ENCODE peak calls at places on chromosomes 7 and 10, in four cellular contexts. One of them, this sample, is unnamed.
A peak's percentile ranks its signal among the peaks of the same experiment; 100 is the strongest.

GRCh38 chr10:77111611-77112550 is 525.7 kb downstream of the KCNMA1 start:
- DNase-seq in transverse colon: no peak
- DNase-seq in esophagus squamous epithelium: no peak
- DNase-seq in uterus: no peak
- DNase-seq in this sample: no peak

GRCh38 chr10:69721690-69722310 is 79.9 kb upstream of the COL13A1 start:
- DNase-seq in transverse colon: no peak
- DNase-seq in uterus: no peak
- DNase-seq in esophagus squamous epithelium: no peak
- DNase-seq in this sample: no peak

GRCh38 chr10:62992145-62992721 is 140.9 kb upstream of the NRBF2 start:
- DNase-seq in transverse colon: no peak
- DNase-seq in esophagus squamous epithelium: no peak
- DNase-seq in uterus: no peak
- DNase-seq in this sample: no peak

GRCh38 chr7:121083138-121083789 is 94.8 kb downstream of the CPED1 start:
- DNase-seq in transverse colon: no peak
- DNase-seq in uterus: no peak
- DNase-seq in esophagus squamous epithelium: no peak
- DNase-seq in this sample: no peak

GRCh38 chr7:65373608-65374351 is at the start of gene ZNF92:
- DNase-seq in uterus: peak; percentile 93
- DNase-seq in transverse colon: peak; percentile 98
- DNase-seq in esophagus squamous epithelium: peak; percentile 87
- DNase-seq in this sample: peak; percentile 95

GRCh38 chr10:35937538-35937937 is 295.4 kb upstream of the FZD8 start:
- DNase-seq in esophagus squamous epithelium: no peak
- DNase-seq in transverse colon: no peak
- DNase-seq in uterus: no peak
- DNase-seq in this sample: no peak

GRCh38 chr7:46739378-46740234 is 818.5 kb upstream of the IGFBP3 start:
- DNase-seq in esophagus squamous epithelium: no peak
- DNase-seq in uterus: no peak
- DNase-seq in transverse colon: no peak
- DNase-seq in this sample: no peak

GRCh38 chr7:46754135-46754730 is 827.7 kb downstream of the TNS3 start:
- DNase-seq in uterus: no peak
- DNase-seq in esophagus squamous epithelium: no peak
- DNase-seq in transverse colon: no peak
- DNase-seq in this sample: no peak

GRCh38 chr10:89875557-89875956 is 174.2 kb downstream of the KIF20B start:
- DNase-seq in uterus: no peak
- DNase-seq in esophagus squamous epithelium: no peak
- DNase-seq in transverse colon: no peak
- DNase-seq in this sample: no peak

GRCh38 chr10:116737582-116738358 is 4.6 kb downstream of the HSPA12A start:
- DNase-seq in transverse colon: no peak
- DNase-seq in esophagus squamous epithelium: no peak
- DNase-seq in uterus: no peak
- DNase-seq in this sample: no peak

GRCh38 chr10:127649642-127650041 is 87.3 kb upstream of the FOXI2 start:
- DNase-seq in transverse colon: no peak
- DNase-seq in uterus: no peak
- DNase-seq in esophagus squamous epithelium: no peak
- DNase-seq in this sample: no peak

GRCh38 chr10:117274509-117274908 is 33.6 kb downstream of the SLC18A2 start:
- DNase-seq in esophagus squamous epithelium: no peak
- DNase-seq in transverse colon: no peak
- DNase-seq in uterus: no peak
- DNase-seq in this sample: no peak

GRCh38 chr10:79179404-79180309 is 110.9 kb downstream of the ZMIZ1 start:
- DNase-seq in esophagus squamous epithelium: no peak
- DNase-seq in uterus: no peak
- DNase-seq in transverse colon: no peak
- DNase-seq in this sample: no peak

GRCh38 chr7:93194368-93194767 is 31.9 kb downstream of the HEPACAM2 start:
- DNase-seq in uterus: no peak
- DNase-seq in transverse colon: no peak
- DNase-seq in esophagus squamous epithelium: no peak
- DNase-seq in this sample: no peak

GRCh38 chr10:24622781-24623301 is 100.8 kb downstream of the ARHGAP21 start:
- DNase-seq in transverse colon: no peak
- DNase-seq in esophagus squamous epithelium: no peak
- DNase-seq in uterus: no peak
- DNase-seq in this sample: no peak

GRCh38 chr7:37495574-37496184 is 47.0 kb upstream of the ELMO1 start:
- DNase-seq in esophagus squamous epithelium: no peak
- DNase-seq in uterus: no peak
- DNase-seq in transverse colon: no peak
- DNase-seq in this sample: peak; percentile 53

GRCh38 chr7:116577320-116577871 is 52.6 kb downstream of the CAV1 start:
- DNase-seq in esophagus squamous epithelium: no peak
- DNase-seq in transverse colon: no peak
- DNase-seq in uterus: no peak
- DNase-seq in this sample: no peak

GRCh38 chr7:134515569-134516468 is 11.5 kb upstream of the AKR1B10 start:
- DNase-seq in uterus: no peak
- DNase-seq in transverse colon: no peak
- DNase-seq in esophagus squamous epithelium: no peak
- DNase-seq in this sample: no peak

GRCh38 chr10:132113206-132113605 is 47.5 kb downstream of the JAKMIP3 start:
- DNase-seq in uterus: peak; percentile 2
- DNase-seq in transverse colon: no peak
- DNase-seq in esophagus squamous epithelium: no peak
- DNase-seq in this sample: no peak

GRCh38 chr10:96890580-96890979 is 58.5 kb downstream of the LCOR start:
- DNase-seq in transverse colon: no peak
- DNase-seq in esophagus squamous epithelium: no peak
- DNase-seq in uterus: no peak
- DNase-seq in this sample: no peak

GRCh38 chr7:4042402-4042801 is 639.7 kb upstream of the FOXK1 start:
- DNase-seq in uterus: no peak
- DNase-seq in esophagus squamous epithelium: no peak
- DNase-seq in transverse colon: no peak
- DNase-seq in this sample: no peak

GRCh38 chr10:134743-135600 is at the start of gene ZMYND11:
- DNase-seq in transverse colon: peak; percentile 68
- DNase-seq in esophagus squamous epithelium: no peak
- DNase-seq in uterus: peak; percentile 73
- DNase-seq in this sample: peak; percentile 41

GRCh38 chr7:21135437-21135836 is 292.4 kb upstream of the SP4 start:
- DNase-seq in transverse colon: no peak
- DNase-seq in uterus: no peak
- DNase-seq in esophagus squamous epithelium: no peak
- DNase-seq in this sample: no peak

GRCh38 chr7:83509255-83510021 is 139.5 kb downstream of the SEMA3E start:
- DNase-seq in transverse colon: no peak
- DNase-seq in uterus: no peak
- DNase-seq in esophagus squamous epithelium: no peak
- DNase-seq in this sample: no peak

GRCh38 chr7:100427762-100428198 is 723 bp downstream of the ZCWPW1 start:
- DNase-seq in transverse colon: no peak
- DNase-seq in uterus: no peak
- DNase-seq in esophagus squamous epithelium: no peak
- DNase-seq in this sample: no peak

GRCh38 chr10:22259280-22259679 is 41.5 kb upstream of the EBLN1 start:
- DNase-seq in uterus: no peak
- DNase-seq in transverse colon: no peak
- DNase-seq in esophagus squamous epithelium: no peak
- DNase-seq in this sample: no peak

GRCh38 chr7:66261941-66262340 is 56.8 kb downstream of the TPST1 start:
- DNase-seq in uterus: no peak
- DNase-seq in esophagus squamous epithelium: no peak
- DNase-seq in transverse colon: no peak
- DNase-seq in this sample: no peak

GRCh38 chr10:33422779-33423520 is 88.5 kb upstream of the NRP1 start:
- DNase-seq in esophagus squamous epithelium: no peak
- DNase-seq in uterus: peak; percentile 62
- DNase-seq in transverse colon: no peak
- DNase-seq in this sample: peak; percentile 42

GRCh38 chr7:2843711-2844152 is 376 bp downstream of the GNA12 start:
- DNase-seq in esophagus squamous epithelium: no peak
- DNase-seq in transverse colon: peak; percentile 48
- DNase-seq in uterus: peak; percentile 48
- DNase-seq in this sample: no peak

DNA sequence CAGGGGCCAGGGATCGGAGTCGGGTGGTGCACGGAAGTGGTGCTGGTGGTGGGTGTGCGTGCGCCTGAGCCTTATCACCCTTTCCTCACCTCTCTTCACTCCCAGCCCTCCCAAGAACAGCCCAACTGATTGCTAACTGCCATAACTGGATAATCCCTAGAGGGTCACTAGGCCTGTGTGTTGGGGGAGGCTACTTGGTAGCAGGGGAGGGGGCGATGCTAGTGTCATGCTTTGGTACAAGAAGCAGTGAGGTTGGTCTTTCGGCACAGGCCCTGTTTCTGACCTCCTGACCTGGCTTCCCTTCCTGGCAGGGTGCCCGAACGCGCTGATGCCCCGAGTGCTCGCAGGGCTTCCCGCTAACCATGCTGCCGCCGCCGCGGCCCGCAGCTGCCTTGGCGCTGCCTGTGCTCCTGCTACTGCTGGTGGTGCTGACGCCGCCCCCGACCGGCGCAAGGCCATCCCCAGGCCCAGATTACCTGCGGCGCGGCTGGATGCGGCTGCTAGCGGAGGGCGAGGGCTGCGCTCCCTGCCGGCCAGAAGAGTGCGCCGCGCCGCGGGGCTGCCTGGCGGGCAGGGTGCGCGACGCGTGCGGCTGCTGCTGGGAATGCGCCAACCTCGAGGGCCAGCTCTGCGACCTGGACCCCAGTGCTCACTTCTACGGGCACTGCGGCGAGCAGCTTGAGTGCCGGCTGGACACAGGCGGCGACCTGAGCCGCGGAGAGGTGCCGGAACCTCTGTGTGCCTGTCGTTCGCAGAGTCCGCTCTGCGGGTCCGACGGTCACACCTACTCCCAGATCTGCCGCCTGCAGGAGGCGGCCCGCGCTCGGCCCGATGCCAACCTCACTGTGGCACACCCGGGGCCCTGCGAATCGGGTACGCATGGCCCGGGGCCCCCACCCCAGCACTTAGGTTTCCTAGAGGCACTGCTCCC is 707 bp downstream of the KAZALD1 start:
- DNase-seq in uterus: peak; percentile 44
- DNase-seq in transverse colon: peak; percentile 71
- DNase-seq in esophagus squamous epithelium: no peak
- DNase-seq in this sample: no peak
- TF ChIP-seq POLR2A in uterus: peak; percentile 31
- TF ChIP-seq POLR2A in transverse colon: peak; percentile 61
- TF ChIP-seq POLR2A in esophagus squamous epithelium: no peak
- TF ChIP-seq POLR2A in this sample: no peak

GRCh38 chr10:114413398-114413797 is 9.1 kb upstream of the AFAP1L2 start:
- DNase-seq in transverse colon: no peak
- DNase-seq in uterus: no peak
- DNase-seq in esophagus squamous epithelium: no peak
- DNase-seq in this sample: no peak
- H3K27ac ChIP-seq in transverse colon: no peak overlapping the region
- H3K27ac ChIP-seq in uterus: no peak overlapping the region
- H3K27ac ChIP-seq in esophagus squamous epithelium: peak overlapping the region; percentile 17
- H3K27ac ChIP-seq in this sample: no peak overlapping the region

DNA sequence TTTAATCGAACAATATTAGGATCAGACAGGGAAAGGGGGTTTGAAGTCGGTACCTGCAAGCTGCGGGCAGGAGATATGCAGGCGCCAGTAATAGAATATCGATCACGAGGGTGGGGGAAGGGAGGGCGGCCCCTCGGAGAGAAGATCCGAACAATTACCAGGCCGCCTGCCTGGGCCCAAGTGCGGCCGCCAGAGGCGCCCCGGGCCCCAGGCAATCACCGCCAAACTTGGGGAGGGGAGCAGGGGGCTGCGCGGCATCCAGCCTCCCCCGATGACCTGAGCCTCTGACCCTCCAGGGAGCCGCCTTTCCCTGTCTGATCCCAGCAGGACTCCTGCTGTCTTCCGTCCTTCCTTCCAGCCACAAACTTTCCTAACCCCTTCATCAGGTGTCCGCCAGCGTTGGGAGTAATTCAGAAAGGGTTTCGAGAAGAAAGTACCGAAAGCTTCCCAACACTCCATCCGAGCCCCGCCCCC is 1.1 kb downstream of the NKX1-2 start:
- DNase-seq in esophagus squamous epithelium: no peak
- DNase-seq in transverse colon: no peak
- DNase-seq in uterus: no peak
- DNase-seq in this sample: no peak
- TF ChIP-seq CTCF in esophagus squamous epithelium: no peak
- TF ChIP-seq CTCF in transverse colon: no peak
- TF ChIP-seq CTCF in uterus: no peak
- TF ChIP-seq CTCF in this sample: no peak

GRCh38 chr7:143887078-143887477 is 14.9 kb downstream of the TCAF1 start:
- DNase-seq in transverse colon: no peak
- DNase-seq in uterus: no peak
- DNase-seq in esophagus squamous epithelium: no peak
- DNase-seq in this sample: no peak

GRCh38 chr7:143884276-143884977 is 17.5 kb downstream of the TCAF1 start:
- DNase-seq in transverse colon: no peak
- DNase-seq in esophagus squamous epithelium: no peak
- DNase-seq in uterus: no peak
- DNase-seq in this sample: no peak

GRCh38 chr7:143882611-143883078 is 19.3 kb downstream of the TCAF1 start:
- DNase-seq in esophagus squamous epithelium: no peak
- DNase-seq in transverse colon: peak; percentile 40
- DNase-seq in uterus: peak; percentile 70
- DNase-seq in this sample: peak; percentile 34

GRCh38 chr7:143885951-143886350 is 16.0 kb downstream of the TCAF1 start:
- DNase-seq in transverse colon: no peak
- DNase-seq in esophagus squamous epithelium: no peak
- DNase-seq in uterus: no peak
- DNase-seq in this sample: no peak

DNA sequence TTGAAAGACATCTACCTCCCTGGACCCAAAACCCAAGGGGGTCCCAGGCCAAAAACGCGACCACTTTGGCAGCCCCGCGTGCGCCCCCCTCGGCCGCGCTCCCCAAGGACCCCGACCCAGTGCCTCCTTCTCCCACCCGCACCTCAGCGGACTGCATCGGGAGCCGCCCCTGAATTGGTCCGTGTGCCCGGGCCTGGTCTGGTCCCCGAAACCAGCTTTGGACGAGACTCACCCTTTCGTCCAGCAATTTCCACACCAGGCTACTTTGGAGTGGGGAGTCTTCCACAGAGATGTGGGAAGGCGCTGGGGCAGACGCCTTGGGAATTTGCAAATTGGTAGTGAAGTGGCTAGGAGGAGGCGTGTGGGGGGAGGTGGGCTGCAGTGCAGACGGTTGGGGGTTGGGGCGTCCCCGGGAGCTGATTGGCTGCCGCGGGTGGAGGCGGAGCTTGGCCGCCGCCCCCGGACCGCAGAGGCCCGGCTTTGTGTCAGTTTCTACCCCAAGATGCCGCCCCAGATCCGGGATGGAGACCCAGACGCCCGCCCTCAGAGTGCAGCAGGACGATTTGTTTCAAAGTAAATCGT is 16.9 kb downstream of the TCAF1 start:
- DNase-seq in esophagus squamous epithelium: no peak
- DNase-seq in transverse colon: no peak
- DNase-seq in uterus: peak; percentile 68
- DNase-seq in this sample: peak; percentile 41
- TF ChIP-seq POLR2A in esophagus squamous epithelium: no peak
- TF ChIP-seq POLR2A in transverse colon: no peak
- TF ChIP-seq POLR2A in uterus: no peak
- TF ChIP-seq POLR2A in this sample: no peak